ENCODE peak calls at places on chromosomes 6 and 20, in five cellular contexts. S is GM13976, X is stomach, W is neural crest cell, Y is NB4. T is an unnamed sample.

GRCh38 chr6:30259140-30260035 is 46.2 kb upstream of the TRIM26 start:
- DNase-seq in S (peak), X (peak), W (peak), Y (no peak), T (peak)

GRCh38 chr6:4610256-4610655 is 165.9 kb upstream of the CDYL start:
- DNase-seq in S (no peak), X (no peak), W (no peak), Y (no peak), T (no peak)

GRCh38 chr6:102493485-102493884 is 1100.0 kb downstream of the GRIK2 start:
- DNase-seq in S (no peak), X (no peak), W (no peak), Y (no peak), T (no peak)

GRCh38 chr6:26053929-26054658 is 33.1 kb upstream of the HFE start:
- DNase-seq in S (no peak), X (no peak), W (no peak), Y (peak), T (no peak)

GRCh38 chr6:149332602-149333311 is 15.2 kb downstream of the TAB2 start:
- DNase-seq in S (no peak), X (no peak), W (no peak), Y (no peak), T (no peak)

GRCh38 chr6:31171931-31172882 is 1.7 kb upstream of the POU5F1 start:
- DNase-seq in S (no peak), X (no peak), W (no peak), Y (no peak), T (no peak)

GRCh38 chr6:43773981-43774775 is 4.2 kb downstream of the VEGFA start:
- DNase-seq in S (no peak), X (no peak), W (no peak), Y (no peak), T (no peak)

GRCh38 chr6:116450769-116451740 is 10.1 kb upstream of the CALHM6 start:
- DNase-seq in S (peak), X (peak), W (no peak), Y (peak), T (no peak)

GRCh38 chr6:34559651-34560365 is 3.7 kb upstream of the SPDEF start:
- DNase-seq in S (no peak), X (no peak), W (no peak), Y (no peak), T (no peak)

GRCh38 chr6:33698494-33698893 is 13.0 kb downstream of the UQCC2 start:
- DNase-seq in S (no peak), X (no peak), W (no peak), Y (no peak), T (no peak)

GRCh38 chr6:127096167-127096566 is 22.3 kb upstream of the RSPO3 start:
- DNase-seq in S (no peak), X (no peak), W (no peak), Y (no peak), T (no peak)

GRCh38 chr6:16781348-16782169 is 20.3 kb upstream of the ATXN1 start:
- DNase-seq in S (no peak), X (no peak), W (no peak), Y (no peak), T (no peak)

GRCh38 chr6:33205172-33206026 is 944 bp downstream of the HSD17B8 start:
- DNase-seq in S (no peak), X (no peak), W (no peak), Y (peak), T (no peak)

GRCh38 chr6:13135152-13135551 is 193.2 kb downstream of the TBC1D7 start:
- DNase-seq in S (no peak), X (no peak), W (no peak), Y (no peak), T (no peak)

GRCh38 chr6:62283828-62284411 is 2.1 kb downstream of the KHDRBS2 start:
- DNase-seq in S (no peak), X (no peak), W (peak), Y (peak), T (no peak)

GRCh38 chr6:30684386-30685156 is 1.9 kb downstream of the PPP1R18 start:
- DNase-seq in S (peak), X (peak), W (no peak), Y (peak), T (no peak)

GRCh38 chr6:158161566-158162254 is 6.4 kb downstream of the SERAC1 start:
- DNase-seq in S (no peak), X (no peak), W (no peak), Y (peak), T (no peak)

GRCh38 chr6:25138697-25139051 is 140.5 kb upstream of the CARMIL1 start:
- DNase-seq in S (peak), X (no peak), W (no peak), Y (peak), T (no peak)

GRCh38 chr20:24545168-24545567 is 75.7 kb downstream of the SYNDIG1 start:
- DNase-seq in S (no peak), X (no peak), W (no peak), Y (no peak), T (no peak)

GRCh38 chr6:75205776-75206334 is at the start of gene COL12A1:
- DNase-seq in S (peak), X (peak), W (peak), Y (no peak), T (peak)

GRCh38 chr6:123636771-123637170 is at the start of gene TRDN:
- DNase-seq in S (no peak), X (no peak), W (no peak), Y (no peak), T (no peak)

GRCh38 chr20:50704514-50704913 is 13.2 kb upstream of the RIPOR3 start:
- DNase-seq in S (no peak), X (no peak), W (no peak), Y (no peak), T (no peak)

GRCh38 chr20:21684671-21685070 is 20.8 kb upstream of the PAX1 start:
- DNase-seq in S (no peak), X (no peak), W (no peak), Y (no peak), T (no peak)

GRCh38 chr6:130997061-130997753 is 65.8 kb downstream of the EPB41L2 start:
- DNase-seq in S (no peak), X (no peak), W (no peak), Y (no peak), T (no peak)

GRCh38 chr20:47611785-47612184 is 110.1 kb downstream of the NCOA3 start:
- DNase-seq in S (no peak), X (no peak), W (no peak), Y (no peak), T (no peak)

GRCh38 chr6:113340371-113340770 is 516.8 kb upstream of the MARCKS start:
- DNase-seq in S (no peak), X (no peak), W (no peak), Y (no peak), T (no peak)

GRCh38 chr6:158560787-158561246 is 926 bp downstream of the TMEM181 start:
- DNase-seq in S (no peak), X (peak), W (no peak), Y (peak), T (no peak)

GRCh38 chr20:61970357-61970756 is 95.3 kb downstream of the TAF4 start:
- DNase-seq in S (no peak), X (no peak), W (no peak), Y (no peak), T (no peak)

DNA sequence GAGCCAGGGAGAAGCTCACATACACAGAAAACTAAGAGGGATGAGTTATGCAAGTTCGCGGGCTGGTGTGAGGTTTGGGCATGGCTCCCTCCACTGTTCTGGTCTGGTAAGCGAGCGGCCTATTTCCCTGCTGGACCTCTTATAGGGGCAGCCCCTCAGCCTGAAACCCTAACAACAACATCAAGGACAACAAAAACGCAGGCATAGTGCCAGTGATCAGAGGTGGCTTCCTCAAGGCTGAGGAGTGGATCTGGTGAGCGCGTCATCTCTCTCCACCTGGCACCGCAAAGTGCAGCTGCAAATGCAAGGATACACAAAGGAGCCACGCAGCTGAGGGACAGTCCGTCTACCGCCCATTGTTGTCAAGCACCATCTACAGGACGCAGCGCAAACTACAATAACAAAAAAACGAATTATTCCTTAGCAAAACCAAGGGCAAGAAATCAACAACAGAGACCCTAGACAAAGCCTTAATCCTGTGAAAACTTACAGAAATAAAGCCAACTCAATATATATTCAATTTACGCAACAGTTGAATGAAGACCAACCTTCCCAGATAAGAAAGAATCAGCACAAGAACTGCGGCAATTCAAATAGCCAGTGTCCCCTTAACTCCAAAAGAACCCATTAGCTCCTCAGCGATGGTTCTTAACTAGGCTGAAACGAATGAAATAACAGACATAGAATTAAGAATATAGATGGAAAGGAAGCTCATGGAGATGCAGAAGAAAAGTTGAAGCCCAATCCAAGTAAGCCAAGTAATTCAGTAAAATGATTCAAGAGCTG is 9.2 kb upstream of the DEFB110 start:
- DNase-seq in S (peak), X (no peak), W (peak), Y (peak), T (no peak)
- TF ChIP-seq CTCF in S (no peak), X (no peak), W (peak), Y (peak), T (no peak)

DNA sequence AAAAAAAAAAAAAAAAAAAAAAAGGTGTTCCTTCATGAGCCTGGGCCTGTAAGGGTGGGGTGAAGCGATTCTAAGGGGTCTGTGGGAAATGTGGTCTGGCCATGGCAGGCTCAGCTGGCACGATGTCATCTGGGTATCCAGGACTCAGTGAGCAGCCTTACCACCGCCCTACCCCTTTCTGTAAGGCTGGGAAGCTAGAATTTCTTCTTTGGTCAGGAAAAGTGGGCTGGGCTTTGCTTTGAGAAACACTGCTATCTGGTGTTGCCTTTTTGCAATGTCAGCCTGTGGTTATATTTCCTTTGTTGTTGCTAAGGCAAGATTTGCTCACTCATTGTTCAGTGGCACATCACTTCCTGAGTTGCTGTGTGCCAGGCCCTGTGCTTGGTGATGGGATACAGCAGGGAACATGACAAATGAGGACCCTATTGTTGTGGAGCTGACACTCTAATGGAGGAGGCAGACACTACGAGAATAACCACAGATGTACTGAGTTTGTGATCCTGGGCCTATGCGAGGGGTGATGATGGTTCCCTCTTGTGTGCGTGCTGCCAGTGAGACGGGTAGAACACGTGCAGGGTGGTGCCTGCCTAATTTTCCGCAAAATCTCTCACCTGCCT is 45.9 kb upstream of the ZNFX1 start:
- DNase-seq in S (peak), X (no peak), W (no peak), Y (peak), T (no peak)
- TF ChIP-seq CTCF in S (no peak), X (no peak), W (no peak), Y (peak), T (no peak)

DNA sequence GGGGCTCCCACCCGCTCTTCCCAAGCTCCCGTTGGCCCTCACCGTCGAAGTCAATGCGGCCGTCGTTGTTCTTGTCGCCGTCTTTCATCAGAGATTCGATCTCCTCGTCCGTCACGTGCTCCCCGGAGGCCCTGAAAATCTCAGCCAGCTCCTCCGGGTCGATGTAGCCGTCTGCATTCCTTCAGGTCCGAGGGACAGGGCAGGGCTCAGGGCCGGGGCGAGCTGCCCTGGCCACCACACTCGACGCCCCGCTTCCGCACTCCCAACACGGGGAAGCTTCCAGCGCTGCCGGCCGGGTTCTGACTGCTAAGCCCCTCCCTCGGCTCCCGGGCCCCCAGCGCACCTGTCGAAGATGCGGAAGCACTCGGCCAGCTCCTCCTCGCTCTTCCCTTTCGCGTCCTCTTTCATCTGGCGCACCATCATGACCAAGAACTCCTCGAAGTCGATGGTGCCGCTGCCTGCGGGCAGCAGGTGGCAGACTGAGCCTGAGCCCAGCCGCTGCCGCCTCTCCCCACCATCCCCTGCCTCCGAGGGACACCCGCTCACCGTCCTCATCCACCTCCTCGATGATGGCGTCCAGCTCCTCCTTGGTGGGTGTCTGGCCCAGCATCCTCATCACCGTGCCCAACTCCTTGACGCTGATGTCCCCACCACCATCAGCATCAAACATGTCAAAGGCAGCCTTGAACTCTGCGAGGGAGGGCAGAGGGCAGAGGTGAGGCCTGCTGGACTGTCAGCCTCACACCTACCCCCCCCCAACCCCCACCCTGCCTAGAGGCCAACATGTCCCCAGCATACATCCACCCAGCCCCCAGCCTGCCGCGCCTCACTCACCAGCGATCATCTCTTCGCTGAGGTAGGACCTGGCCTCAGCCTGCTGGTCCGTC is 2.9 kb downstream of the TNNC2 start:
- DNase-seq in S (peak), X (peak), W (no peak), Y (peak), T (no peak)
- TF ChIP-seq CTCF in S (peak), X (peak), W (peak), Y (peak), T (no peak)

DNA sequence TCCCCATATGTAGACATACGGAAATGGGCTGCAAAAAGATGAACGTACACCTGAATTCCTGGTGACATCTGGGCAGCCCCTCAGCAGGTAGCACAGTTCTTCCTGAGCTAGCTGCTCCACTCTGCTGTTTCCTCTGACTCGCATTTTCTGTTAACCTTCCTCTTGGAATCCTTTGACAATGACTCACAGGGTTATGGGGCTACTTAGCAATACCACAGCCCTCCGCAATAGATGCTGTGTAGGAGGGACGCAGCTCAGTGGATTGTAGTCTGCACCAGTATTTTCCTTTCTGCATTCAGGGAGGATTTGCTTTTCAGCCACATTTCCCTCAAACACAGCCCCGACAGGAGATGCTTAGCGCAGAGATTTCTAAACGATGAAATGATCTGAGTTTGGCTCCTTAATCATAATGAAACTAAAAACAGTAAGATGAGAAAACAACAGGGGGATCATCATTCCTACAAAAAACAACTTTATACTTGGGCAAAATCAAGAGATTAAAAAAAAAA is 12.4 kb downstream of the BACH2 start:
- DNase-seq in S (no peak), X (no peak), W (no peak), Y (peak), T (no peak)
- TF ChIP-seq CTCF in S (no peak), X (no peak), W (no peak), Y (no peak), T (no peak)

GRCh38 chr6:91358986-91359385 is 772.1 kb upstream of the MAP3K7 start:
- DNase-seq in S (no peak), X (no peak), W (no peak), Y (no peak), T (no peak)
- TF ChIP-seq CTCF in S (no peak), X (no peak), W (no peak), Y (no peak), T (no peak)

DNA sequence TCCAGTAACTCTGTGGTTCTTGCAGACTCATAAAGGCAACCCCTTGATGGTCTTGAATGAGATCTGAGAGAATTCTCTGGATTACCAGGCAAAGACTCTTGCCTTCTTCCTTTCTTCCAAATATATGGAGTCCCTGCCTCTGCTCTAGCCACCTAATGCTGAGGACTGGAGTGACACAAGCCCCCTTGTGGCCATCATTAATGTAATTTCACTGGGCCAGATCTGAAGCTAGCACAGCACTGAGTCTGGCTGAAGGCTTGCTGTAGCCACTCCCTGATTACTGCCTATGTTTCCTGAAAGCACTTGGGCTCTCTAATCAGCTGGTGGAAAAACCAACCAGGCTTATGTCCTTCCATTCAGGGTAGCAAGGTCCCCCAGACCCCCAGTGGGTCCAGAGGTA is 559.3 kb upstream of the IRAK1BP1 start:
- DNase-seq in S (no peak), X (no peak), W (peak), Y (peak), T (no peak)
- TF ChIP-seq CTCF in S (no peak), X (no peak), W (no peak), Y (no peak), T (no peak)

T was measured in omental fat pad.